ENCODE peak calls at places on chromosomes 4 and X, in seven cellular contexts. Y is CD4-positive, CD25-positive, alpha-beta regulatory T cell; Z is A549; B is CD8-positive, alpha-beta T cell; M is SK-N-SH; Q is astrocyte; O is adrenal gland. X is an unnamed sample.

GRCh38 chr4:82543131-82543530 is 18.7 kb downstream of the TMEM150C start:
- DNase-seq in M (no peak), B (no peak), O (no peak), Q (no peak), Z (no peak), Y (no peak), X (no peak)

GRCh38 chr4:40363382-40363920 is 28.3 kb downstream of the CHRNA9 start:
- DNase-seq in Z (no peak), O (no peak), Y (no peak), Q (no peak), B (no peak), M (no peak), X (no peak)

GRCh38 chr4:122758033-122758432 is 25.5 kb downstream of the BBS12 start:
- DNase-seq in Z (peak), M (peak), O (no peak), Q (no peak), Y (no peak), B (no peak), X (no peak)

GRCh38 chrX:67893931-67894330 is 350.1 kb downstream of the AR start:
- DNase-seq in Z (peak), B (no peak), Y (no peak), O (no peak), M (no peak), Q (peak), X (no peak)

GRCh38 chr4:139392797-139393196 is 61.1 kb upstream of the RAB33B start:
- DNase-seq in M (no peak), Q (peak), B (no peak), O (no peak), Y (no peak), Z (no peak), X (no peak)

GRCh38 chr4:127055349-127055748 is 577.4 kb upstream of the INTU start:
- DNase-seq in Z (no peak), M (no peak), Q (peak), Y (no peak), O (no peak), B (no peak), X (peak)

GRCh38 chrX:11579856-11580595 is 85.7 kb downstream of the ARHGAP6 start:
- DNase-seq in Q (no peak), B (no peak), Y (no peak), O (no peak), Z (no peak), M (no peak), X (no peak)

GRCh38 chrX:126770179-126770578 is 49.4 kb upstream of the PRR32 start:
- DNase-seq in O (peak), Y (no peak), Q (no peak), Z (peak), M (peak), B (no peak), X (no peak)

GRCh38 chr4:135249006-135249405 is 1047.4 kb upstream of the PABPC4L start:
- DNase-seq in B (no peak), O (no peak), Z (no peak), Y (no peak), Q (no peak), M (no peak), X (no peak)

GRCh38 chr4:41998019-41998418 is 7.7 kb downstream of the SLC30A9 start:
- DNase-seq in B (no peak), Z (no peak), O (no peak), M (no peak), Q (no peak), Y (no peak), X (no peak)

GRCh38 chr4:15914291-15914690 is 24.2 kb downstream of the FGFBP1 start:
- DNase-seq in Y (no peak), Z (no peak), M (no peak), O (no peak), Q (peak), B (no peak), X (no peak)

GRCh38 chr4:146650034-146650433 is 11.3 kb downstream of the POU4F2 start:
- DNase-seq in Q (no peak), M (no peak), Z (no peak), Y (no peak), B (no peak), O (no peak), X (no peak)

GRCh38 chr4:5710065-5710961 is 688 bp upstream of the EVC start:
- DNase-seq in B (no peak), Z (peak), O (no peak), Y (no peak), M (peak), Q (no peak), X (no peak)

GRCh38 chr4:150325872-150326271 is 247.6 kb downstream of the DCLK2 start:
- DNase-seq in B (no peak), Q (no peak), O (no peak), Z (no peak), M (no peak), Y (no peak), X (no peak)

GRCh38 chr4:25223770-25224375 is 10.0 kb upstream of the PI4K2B start:
- DNase-seq in Y (no peak), Z (peak), Q (peak), O (no peak), M (no peak), B (no peak), X (no peak)

GRCh38 chr4:53313510-53313909 is 52.4 kb downstream of the SCFD2 start:
- DNase-seq in B (no peak), M (peak), Z (peak), Q (peak), O (no peak), Y (no peak), X (no peak)

GRCh38 chr4:152514356-152514755 is 21.5 kb downstream of the FBXW7 start:
- DNase-seq in O (no peak), M (no peak), B (no peak), Y (no peak), Z (no peak), Q (no peak), X (no peak)

GRCh38 chrX:42117318-42117717 is 194.0 kb upstream of the CASK start:
- DNase-seq in B (no peak), Y (no peak), O (no peak), Z (no peak), M (no peak), Q (no peak), X (no peak)

GRCh38 chr4:165418116-165418515 is 39.3 kb downstream of the CPE start:
- DNase-seq in Q (no peak), Z (no peak), B (no peak), M (no peak), Y (no peak), O (no peak), X (no peak)

GRCh38 chr4:145719752-145720624 is 40.0 kb downstream of the C4orf51 start:
- DNase-seq in Q (no peak), Z (no peak), B (no peak), Y (no peak), O (no peak), M (no peak), X (no peak)

GRCh38 chr4:7165874-7166201 is 26.5 kb upstream of the SORCS2 start:
- DNase-seq in Z (no peak), Q (no peak), B (no peak), O (peak), Y (no peak), M (no peak), X (no peak)

GRCh38 chr4:166039822-166040221 is 166.8 kb downstream of the TLL1 start:
- DNase-seq in Z (no peak), Y (no peak), B (no peak), Q (no peak), M (no peak), O (no peak), X (no peak)

GRCh38 chr4:99816611-99817309 is at the start of gene DAPP1:
- DNase-seq in B (peak), Q (no peak), Z (no peak), M (no peak), Y (peak), O (peak), X (no peak)

GRCh38 chr4:7763788-7764187 is 175.9 kb downstream of the AFAP1 start:
- DNase-seq in Q (peak), O (no peak), Y (no peak), M (no peak), B (no peak), Z (peak), X (no peak)

GRCh38 chrX:93591398-93591797 is 82.0 kb downstream of the NAP1L3 start:
- DNase-seq in M (no peak), O (no peak), Q (no peak), Y (no peak), B (no peak), Z (no peak), X (no peak)

GRCh38 chr4:1711055-1711905 is 839 bp downstream of the SLBP start:
- DNase-seq in Z (peak), M (no peak), B (peak), Q (peak), Y (no peak), O (peak), X (no peak)

GRCh38 chr4:181566490-181566889 is 676.7 kb upstream of the TENM3 start:
- DNase-seq in Y (no peak), Q (peak), B (no peak), O (no peak), M (peak), Z (no peak), X (no peak)

GRCh38 chr4:5220028-5220427 is 168.7 kb downstream of the STK32B start:
- DNase-seq in Q (peak), M (no peak), B (no peak), Y (no peak), Z (no peak), O (peak), X (no peak)

GRCh38 chr4:55372259-55372658 is 23.5 kb upstream of the TMEM165 start:
- DNase-seq in Q (no peak), B (no peak), M (no peak), Y (no peak), Z (no peak), O (no peak), X (no peak)

GRCh38 chr4:15376594-15376993 is 51.2 kb upstream of the C1QTNF7 start:
- DNase-seq in Y (no peak), Z (peak), O (no peak), Q (peak), M (no peak), B (no peak), X (no peak)

GRCh38 chr4:107069049-107069448 is 32.9 kb upstream of the DKK2 start:
- DNase-seq in O (no peak), M (no peak), B (no peak), Z (no peak), Q (peak), Y (no peak), X (no peak)

GRCh38 chr4:155660436-155660835 is 6.2 kb upstream of the GUCY1A1 start:
- DNase-seq in B (no peak), O (no peak), Q (no peak), M (no peak), Y (no peak), Z (no peak), X (no peak)

GRCh38 chr4:181138116-181138515 is 1105.1 kb upstream of the TENM3 start:
- DNase-seq in M (no peak), O (peak), Q (no peak), Z (no peak), B (no peak), Y (no peak), X (no peak)

GRCh38 chr4:93199492-93199891 is 629.1 kb upstream of the ATOH1 start:
- DNase-seq in O (peak), Y (no peak), M (peak), B (no peak), Z (peak), Q (peak), X (no peak)

GRCh38 chr4:80035336-80035735 is 37.7 kb downstream of the ANTXR2 start:
- DNase-seq in Z (no peak), Q (no peak), M (no peak), O (no peak), B (no peak), Y (no peak), X (no peak)

GRCh38 chr4:186932631-186933150 is 209.0 kb upstream of the FAT1 start:
- DNase-seq in Z (peak), Q (peak), Y (no peak), O (no peak), B (no peak), M (no peak), X (no peak)

GRCh38 chr4:40995850-40996249 is 218.5 kb downstream of the APBB2 start:
- DNase-seq in B (no peak), O (no peak), M (no peak), Z (no peak), Q (peak), Y (no peak), X (no peak)

GRCh38 chr4:25386926-25387325 is 9.9 kb downstream of the ANAPC4 start:
- DNase-seq in B (no peak), O (no peak), Z (no peak), Q (no peak), Y (no peak), M (no peak), X (no peak)

GRCh38 chr4:185305979-185306442 is 89.7 kb downstream of the LRP2BP start:
- DNase-seq in M (no peak), Q (peak), O (no peak), Y (no peak), B (no peak), Z (peak), X (no peak)

GRCh38 chr4:185309770-185310169 is 86.0 kb downstream of the LRP2BP start:
- DNase-seq in O (no peak), Y (no peak), M (no peak), Q (no peak), B (no peak), Z (no peak), X (no peak)

GRCh38 chr4:185307136-185307950 is 88.4 kb downstream of the LRP2BP start:
- DNase-seq in Q (peak), Y (no peak), M (no peak), O (no peak), Z (no peak), B (no peak), X (no peak)

GRCh38 chr4:185312699-185313098 is 83.0 kb downstream of the LRP2BP start:
- DNase-seq in Y (no peak), M (no peak), B (no peak), O (no peak), Z (no peak), Q (peak), X (no peak)

DNA sequence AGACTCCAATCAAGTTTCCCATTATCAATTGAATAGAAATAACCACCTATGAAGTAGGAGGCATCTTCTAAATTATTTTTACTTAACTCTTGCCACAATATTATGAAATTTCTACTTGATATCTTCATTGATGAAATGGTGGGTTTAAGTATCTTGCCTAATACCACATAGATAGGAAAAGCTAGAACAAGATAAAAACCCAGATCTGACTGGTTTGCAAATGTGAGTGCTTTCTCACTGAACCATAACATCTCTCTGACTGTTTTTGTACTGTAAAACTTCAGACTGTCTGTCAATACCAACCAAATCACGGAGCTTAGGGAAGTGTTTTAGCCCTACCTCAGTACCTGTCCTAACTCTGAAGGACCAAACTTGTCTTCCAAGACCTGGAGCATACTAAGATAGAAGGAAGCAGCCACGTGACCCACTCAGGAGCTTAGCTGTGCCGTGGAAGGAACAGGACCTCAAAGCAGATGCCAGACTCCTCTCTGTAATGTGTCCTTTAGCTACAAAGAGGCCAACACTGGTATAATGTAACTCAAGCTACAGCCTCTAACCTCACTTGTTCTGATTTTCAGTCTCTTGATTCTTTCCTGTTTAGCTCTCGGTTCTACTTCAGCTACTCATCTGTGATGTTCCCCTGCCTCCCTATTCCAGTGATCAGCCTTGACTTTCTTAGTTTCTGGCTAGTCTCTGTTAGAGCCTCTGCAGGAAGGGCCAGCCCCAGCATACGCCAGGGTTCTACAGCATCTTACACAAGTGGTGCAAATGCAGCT is 84.4 kb downstream of the LRP2BP start:
- DNase-seq in O (no peak), M (no peak), Z (no peak), B (no peak), Y (no peak), Q (no peak), X (no peak)
- H3K27ac ChIP-seq in O (no peak), M (no peak), Z (no peak), B (no peak), Y (no peak), Q (no peak), X (no peak)

GRCh38 chr4:102139132-102139573 is 206.1 kb downstream of the SLC39A8 start:
- DNase-seq in O (no peak), B (no peak), M (no peak), Y (no peak), Z (peak), Q (peak), X (no peak)
- H3K27ac ChIP-seq in O (no peak), B (no peak), M (peak), Y (no peak), Z (no peak), Q (no peak), X (no peak)

GRCh38 chr4:88291003-88291402 is 6.6 kb upstream of the PPM1K start:
- DNase-seq in M (peak), B (no peak), Z (no peak), Q (peak), Y (no peak), O (no peak), X (no peak)
- H3K27ac ChIP-seq in M (no peak), B (no peak), Z (no peak), Q (no peak), Y (no peak), O (no peak), X (peak)

DNA sequence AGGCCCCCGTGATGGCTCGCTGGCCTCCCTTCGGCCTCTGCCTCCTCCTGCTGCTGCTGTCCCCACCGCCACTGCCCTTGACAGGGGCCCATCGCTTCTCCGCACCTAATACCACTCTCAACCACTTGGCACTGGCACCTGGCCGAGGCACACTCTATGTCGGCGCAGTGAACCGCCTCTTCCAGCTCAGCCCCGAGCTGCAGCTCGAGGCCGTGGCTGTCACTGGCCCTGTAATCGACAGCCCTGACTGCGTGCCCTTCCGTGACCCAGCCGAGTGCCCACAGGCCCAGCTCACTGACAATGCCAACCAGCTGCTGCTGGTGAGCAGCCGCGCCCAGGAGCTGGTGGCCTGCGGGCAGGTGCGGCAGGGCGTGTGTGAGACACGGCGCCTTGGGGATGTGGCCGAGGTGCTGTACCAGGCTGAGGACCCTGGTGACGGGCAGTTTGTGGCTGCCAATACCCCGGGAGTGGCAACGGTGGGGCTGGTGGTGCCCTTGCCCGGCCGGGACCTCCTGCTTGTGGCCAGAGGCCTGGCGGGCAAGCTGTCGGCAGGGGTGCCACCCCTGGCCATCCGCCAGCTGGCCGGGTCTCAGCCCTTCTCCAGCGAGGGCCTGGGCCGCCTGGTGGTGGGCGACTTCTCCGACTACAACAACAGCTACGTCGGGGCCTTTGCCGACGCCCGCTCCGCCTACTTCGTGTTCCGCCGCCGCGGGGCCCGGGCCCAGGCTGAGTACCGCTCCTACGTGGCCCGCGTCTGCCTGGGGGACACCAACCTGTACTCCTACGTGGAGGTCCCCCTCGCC is 3.0 kb downstream of the PLXNB3 start:
- DNase-seq in Z (no peak), B (no peak), Q (no peak), Y (no peak), M (peak), O (peak), X (no peak)
- H3K27ac ChIP-seq in Z (peak), B (no peak), Q (no peak), Y (no peak), M (no peak), O (peak), X (peak)

GRCh38 chr4:48602763-48603162 is 112.7 kb downstream of the ZAR1 start:
- DNase-seq in B (no peak), M (no peak), Y (no peak), O (no peak), Z (no peak), Q (peak), X (no peak)

GRCh38 chr4:48604041-48604440 is 114.0 kb downstream of the ZAR1 start:
- DNase-seq in Q (no peak), M (no peak), O (no peak), B (no peak), Y (no peak), Z (no peak), X (no peak)

GRCh38 chr4:48603366-48604003 is 113.4 kb downstream of the ZAR1 start:
- DNase-seq in O (no peak), Z (peak), Y (no peak), M (no peak), Q (no peak), B (no peak), X (no peak)

GRCh38 chr4:48604527-48604926 is 114.5 kb downstream of the ZAR1 start:
- DNase-seq in Y (no peak), O (no peak), M (no peak), Z (no peak), Q (no peak), B (no peak), X (no peak)

DNA sequence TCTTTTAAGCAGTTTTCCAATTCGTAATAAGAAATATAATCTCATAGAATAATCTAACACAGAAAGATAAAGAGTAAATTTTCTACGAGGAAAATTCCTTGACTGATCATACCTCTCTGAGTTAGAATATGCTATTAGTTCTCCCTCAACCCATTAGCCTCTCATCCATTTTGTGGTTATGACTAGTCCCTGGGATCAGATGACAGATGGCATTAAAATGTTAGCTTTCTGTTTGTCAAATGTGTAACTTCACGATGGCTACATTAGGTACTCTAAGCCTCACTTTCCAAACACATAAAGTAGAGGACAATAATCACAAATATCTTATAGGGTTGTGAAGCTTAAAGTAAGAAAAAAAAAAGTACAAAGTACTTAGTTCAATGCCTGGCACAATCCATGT is 112.2 kb downstream of the ZAR1 start:
- DNase-seq in Q (peak), O (no peak), M (no peak), B (no peak), Y (no peak), Z (no peak), X (no peak)
- H3K27ac ChIP-seq in Q (peak), O (no peak), M (peak), B (no peak), Y (no peak), Z (no peak), X (no peak)

GRCh38 chrX:39518451-39519212 is 579.1 kb downstream of the BCOR start:
- DNase-seq in B (no peak), O (peak), Z (no peak), M (peak), Q (peak), Y (no peak), X (peak)
- H3K27ac ChIP-seq in B (no peak), O (no peak), Z (no peak), M (no peak), Q (no peak), Y (no peak), X (no peak)

X was measured in substantia nigra.